ENCODE peak calls at places on chromosomes 7 and 10, in seven cellular contexts. One of them, this sample, is unnamed.

GRCh38 chr10:21369697-21370096 is 155.8 kb downstream of the SKIDA1 start:
- DNase-seq in NB4: no peak
- DNase-seq in cardiac fibroblast: no peak
- DNase-seq in CD4-positive, alpha-beta T cell: no peak
- DNase-seq in choroid plexus epithelial cell: peak
- DNase-seq in osteoblast: peak
- DNase-seq in prostate gland: no peak
- DNase-seq in this sample: no peak

GRCh38 chr7:94962661-94963060 is 55.3 kb downstream of the PPP1R9A start:
- DNase-seq in NB4: no peak
- DNase-seq in cardiac fibroblast: no peak
- DNase-seq in CD4-positive, alpha-beta T cell: no peak
- DNase-seq in choroid plexus epithelial cell: no peak
- DNase-seq in osteoblast: no peak
- DNase-seq in prostate gland: no peak
- DNase-seq in this sample: no peak

GRCh38 chr10:130079614-130080460 is 30.8 kb downstream of the C10orf143 start:
- DNase-seq in NB4: no peak
- DNase-seq in cardiac fibroblast: no peak
- DNase-seq in CD4-positive, alpha-beta T cell: no peak
- DNase-seq in choroid plexus epithelial cell: peak
- DNase-seq in osteoblast: no peak
- DNase-seq in prostate gland: no peak
- DNase-seq in this sample: no peak

GRCh38 chr10:46325021-46325420 is 38.2 kb downstream of the ANTXRL start:
- DNase-seq in NB4: peak
- DNase-seq in cardiac fibroblast: peak
- DNase-seq in CD4-positive, alpha-beta T cell: no peak
- DNase-seq in choroid plexus epithelial cell: peak
- DNase-seq in osteoblast: peak
- DNase-seq in prostate gland: no peak
- DNase-seq in this sample: no peak

GRCh38 chr7:92758796-92759431 is 77.5 kb downstream of the CDK6 start:
- DNase-seq in NB4: no peak
- DNase-seq in cardiac fibroblast: no peak
- DNase-seq in CD4-positive, alpha-beta T cell: no peak
- DNase-seq in choroid plexus epithelial cell: no peak
- DNase-seq in osteoblast: no peak
- DNase-seq in prostate gland: no peak
- DNase-seq in this sample: no peak

GRCh38 chr10:127556911-127557310 is 7.8 kb downstream of the NPS start:
- DNase-seq in NB4: peak
- DNase-seq in cardiac fibroblast: no peak
- DNase-seq in CD4-positive, alpha-beta T cell: no peak
- DNase-seq in choroid plexus epithelial cell: peak
- DNase-seq in osteoblast: no peak
- DNase-seq in prostate gland: no peak
- DNase-seq in this sample: no peak

GRCh38 chr7:40418445-40418844 is 283.6 kb downstream of the SUGCT start:
- DNase-seq in NB4: no peak
- DNase-seq in cardiac fibroblast: no peak
- DNase-seq in CD4-positive, alpha-beta T cell: no peak
- DNase-seq in choroid plexus epithelial cell: no peak
- DNase-seq in osteoblast: no peak
- DNase-seq in prostate gland: no peak
- DNase-seq in this sample: no peak

GRCh38 chr7:22331704-22332103 is 25.2 kb downstream of the RAPGEF5 start:
- DNase-seq in NB4: no peak
- DNase-seq in cardiac fibroblast: peak
- DNase-seq in CD4-positive, alpha-beta T cell: no peak
- DNase-seq in choroid plexus epithelial cell: peak
- DNase-seq in osteoblast: no peak
- DNase-seq in prostate gland: no peak
- DNase-seq in this sample: no peak

GRCh38 chr10:92923416-92923815 is 75.1 kb downstream of the EXOC6 start:
- DNase-seq in NB4: peak
- DNase-seq in cardiac fibroblast: peak
- DNase-seq in CD4-positive, alpha-beta T cell: no peak
- DNase-seq in choroid plexus epithelial cell: peak
- DNase-seq in osteoblast: no peak
- DNase-seq in prostate gland: no peak
- DNase-seq in this sample: no peak

GRCh38 chr10:72227826-72228225 is 11.8 kb upstream of the ASCC1 start:
- DNase-seq in NB4: no peak
- DNase-seq in cardiac fibroblast: no peak
- DNase-seq in CD4-positive, alpha-beta T cell: no peak
- DNase-seq in choroid plexus epithelial cell: no peak
- DNase-seq in osteoblast: no peak
- DNase-seq in prostate gland: no peak
- DNase-seq in this sample: no peak

GRCh38 chr7:44103941-44104879 is at the start of gene AEBP1:
- DNase-seq in NB4: no peak
- DNase-seq in cardiac fibroblast: peak
- DNase-seq in CD4-positive, alpha-beta T cell: no peak
- DNase-seq in choroid plexus epithelial cell: peak
- DNase-seq in osteoblast: peak
- DNase-seq in prostate gland: no peak
- DNase-seq in this sample: no peak

GRCh38 chr10:58431903-58432302 is 46.7 kb downstream of the TFAM start:
- DNase-seq in NB4: no peak
- DNase-seq in cardiac fibroblast: no peak
- DNase-seq in CD4-positive, alpha-beta T cell: no peak
- DNase-seq in choroid plexus epithelial cell: peak
- DNase-seq in osteoblast: peak
- DNase-seq in prostate gland: no peak
- DNase-seq in this sample: no peak

GRCh38 chr10:23157691-23158369 is 34.3 kb upstream of the PTF1A start:
- DNase-seq in NB4: peak
- DNase-seq in cardiac fibroblast: peak
- DNase-seq in CD4-positive, alpha-beta T cell: no peak
- DNase-seq in choroid plexus epithelial cell: peak
- DNase-seq in osteoblast: peak
- DNase-seq in prostate gland: no peak
- DNase-seq in this sample: no peak
- TF ChIP-seq CTCF in NB4: peak
- TF ChIP-seq CTCF in cardiac fibroblast: peak
- TF ChIP-seq CTCF in CD4-positive, alpha-beta T cell: no peak
- TF ChIP-seq CTCF in choroid plexus epithelial cell: peak
- TF ChIP-seq CTCF in osteoblast: no peak
- TF ChIP-seq CTCF in prostate gland: no peak
- TF ChIP-seq CTCF in this sample: no peak

GRCh38 chr10:101708870-101709269 is 13.9 kb upstream of the FBXW4 start:
- DNase-seq in NB4: peak
- DNase-seq in cardiac fibroblast: no peak
- DNase-seq in CD4-positive, alpha-beta T cell: no peak
- DNase-seq in choroid plexus epithelial cell: no peak
- DNase-seq in osteoblast: no peak
- DNase-seq in prostate gland: no peak
- DNase-seq in this sample: no peak

GRCh38 chr10:101710793-101711192 is 15.8 kb upstream of the FBXW4 start:
- DNase-seq in NB4: no peak
- DNase-seq in cardiac fibroblast: no peak
- DNase-seq in CD4-positive, alpha-beta T cell: no peak
- DNase-seq in choroid plexus epithelial cell: no peak
- DNase-seq in osteoblast: no peak
- DNase-seq in prostate gland: no peak
- DNase-seq in this sample: no peak

GRCh38 chr10:101708073-101708472 is 13.1 kb upstream of the FBXW4 start:
- DNase-seq in NB4: no peak
- DNase-seq in cardiac fibroblast: no peak
- DNase-seq in CD4-positive, alpha-beta T cell: no peak
- DNase-seq in choroid plexus epithelial cell: no peak
- DNase-seq in osteoblast: no peak
- DNase-seq in prostate gland: no peak
- DNase-seq in this sample: no peak

GRCh38 chr10:101709359-101710063 is 14.5 kb upstream of the FBXW4 start:
- DNase-seq in NB4: no peak
- DNase-seq in cardiac fibroblast: no peak
- DNase-seq in CD4-positive, alpha-beta T cell: no peak
- DNase-seq in choroid plexus epithelial cell: peak
- DNase-seq in osteoblast: no peak
- DNase-seq in prostate gland: no peak
- DNase-seq in this sample: no peak

GRCh38 chr10:101710064-101710695 is 15.2 kb upstream of the FBXW4 start:
- DNase-seq in NB4: no peak
- DNase-seq in cardiac fibroblast: no peak
- DNase-seq in CD4-positive, alpha-beta T cell: no peak
- DNase-seq in choroid plexus epithelial cell: peak
- DNase-seq in osteoblast: no peak
- DNase-seq in prostate gland: no peak
- DNase-seq in this sample: no peak
- TF ChIP-seq CTCF in NB4: no peak
- TF ChIP-seq CTCF in cardiac fibroblast: peak
- TF ChIP-seq CTCF in CD4-positive, alpha-beta T cell: no peak
- TF ChIP-seq CTCF in choroid plexus epithelial cell: peak
- TF ChIP-seq CTCF in osteoblast: no peak
- TF ChIP-seq CTCF in prostate gland: no peak
- TF ChIP-seq CTCF in this sample: peak

GRCh38 chr10:14549496-14549895 is 218.8 kb upstream of the FRMD4A start:
- DNase-seq in NB4: no peak
- DNase-seq in cardiac fibroblast: peak
- DNase-seq in CD4-positive, alpha-beta T cell: no peak
- DNase-seq in choroid plexus epithelial cell: peak
- DNase-seq in osteoblast: peak
- DNase-seq in prostate gland: no peak
- DNase-seq in this sample: no peak

GRCh38 chr10:14548474-14548873 is 217.8 kb upstream of the FRMD4A start:
- DNase-seq in NB4: no peak
- DNase-seq in cardiac fibroblast: no peak
- DNase-seq in CD4-positive, alpha-beta T cell: no peak
- DNase-seq in choroid plexus epithelial cell: no peak
- DNase-seq in osteoblast: no peak
- DNase-seq in prostate gland: no peak
- DNase-seq in this sample: no peak

GRCh38 chr10:14545827-14546226 is 215.1 kb upstream of the FRMD4A start:
- DNase-seq in NB4: no peak
- DNase-seq in cardiac fibroblast: peak
- DNase-seq in CD4-positive, alpha-beta T cell: no peak
- DNase-seq in choroid plexus epithelial cell: peak
- DNase-seq in osteoblast: no peak
- DNase-seq in prostate gland: peak
- DNase-seq in this sample: no peak

GRCh38 chr10:14548970-14549369 is 218.2 kb upstream of the FRMD4A start:
- DNase-seq in NB4: no peak
- DNase-seq in cardiac fibroblast: no peak
- DNase-seq in CD4-positive, alpha-beta T cell: no peak
- DNase-seq in choroid plexus epithelial cell: no peak
- DNase-seq in osteoblast: no peak
- DNase-seq in prostate gland: no peak
- DNase-seq in this sample: no peak

DNA sequence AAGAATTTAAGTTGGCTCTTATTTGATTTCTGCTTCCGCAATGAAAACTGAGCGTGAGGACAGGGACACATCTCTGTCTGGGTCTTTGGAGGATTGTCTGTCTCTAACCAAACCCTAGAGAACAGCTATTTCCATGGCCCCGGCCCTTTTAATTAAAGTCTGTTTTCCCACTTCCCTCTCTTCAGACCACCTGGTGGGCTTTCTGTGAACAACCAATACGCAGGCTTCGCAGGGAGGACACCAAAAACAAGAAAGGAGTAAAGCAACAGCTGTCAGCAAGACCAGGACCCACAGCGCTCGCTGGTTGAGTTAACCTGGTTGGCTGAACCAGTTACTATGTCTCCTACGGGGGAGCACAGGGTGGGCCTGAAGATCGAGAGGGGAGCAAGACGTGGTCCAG is 217.1 kb upstream of the FRMD4A start:
- DNase-seq in NB4: no peak
- DNase-seq in cardiac fibroblast: no peak
- DNase-seq in CD4-positive, alpha-beta T cell: no peak
- DNase-seq in choroid plexus epithelial cell: no peak
- DNase-seq in osteoblast: no peak
- DNase-seq in prostate gland: no peak
- DNase-seq in this sample: no peak
- TF ChIP-seq CTCF in NB4: peak
- TF ChIP-seq CTCF in cardiac fibroblast: no peak
- TF ChIP-seq CTCF in CD4-positive, alpha-beta T cell: no peak
- TF ChIP-seq CTCF in choroid plexus epithelial cell: no peak
- TF ChIP-seq CTCF in osteoblast: peak
- TF ChIP-seq CTCF in prostate gland: no peak
- TF ChIP-seq CTCF in this sample: no peak

GRCh38 chr10:87092861-87093460 is 1.7 kb downstream of the GLUD1 start:
- DNase-seq in NB4: peak
- DNase-seq in cardiac fibroblast: peak
- DNase-seq in CD4-positive, alpha-beta T cell: no peak
- DNase-seq in choroid plexus epithelial cell: peak
- DNase-seq in osteoblast: no peak
- DNase-seq in prostate gland: peak
- DNase-seq in this sample: no peak

GRCh38 chr10:87092356-87092860 is 2.2 kb downstream of the GLUD1 start:
- DNase-seq in NB4: peak
- DNase-seq in cardiac fibroblast: peak
- DNase-seq in CD4-positive, alpha-beta T cell: no peak
- DNase-seq in choroid plexus epithelial cell: peak
- DNase-seq in osteoblast: peak
- DNase-seq in prostate gland: peak
- DNase-seq in this sample: no peak

GRCh38 chr10:87095241-87095945 is 387 bp downstream of the SHLD2 start:
- DNase-seq in NB4: peak
- DNase-seq in cardiac fibroblast: peak
- DNase-seq in CD4-positive, alpha-beta T cell: peak
- DNase-seq in choroid plexus epithelial cell: peak
- DNase-seq in osteoblast: peak
- DNase-seq in prostate gland: peak
- DNase-seq in this sample: peak

GRCh38 chr10:87093461-87094372 is 926 bp downstream of the GLUD1 start:
- DNase-seq in NB4: peak
- DNase-seq in cardiac fibroblast: peak
- DNase-seq in CD4-positive, alpha-beta T cell: peak
- DNase-seq in choroid plexus epithelial cell: peak
- DNase-seq in osteoblast: peak
- DNase-seq in prostate gland: peak
- DNase-seq in this sample: peak

DNA sequence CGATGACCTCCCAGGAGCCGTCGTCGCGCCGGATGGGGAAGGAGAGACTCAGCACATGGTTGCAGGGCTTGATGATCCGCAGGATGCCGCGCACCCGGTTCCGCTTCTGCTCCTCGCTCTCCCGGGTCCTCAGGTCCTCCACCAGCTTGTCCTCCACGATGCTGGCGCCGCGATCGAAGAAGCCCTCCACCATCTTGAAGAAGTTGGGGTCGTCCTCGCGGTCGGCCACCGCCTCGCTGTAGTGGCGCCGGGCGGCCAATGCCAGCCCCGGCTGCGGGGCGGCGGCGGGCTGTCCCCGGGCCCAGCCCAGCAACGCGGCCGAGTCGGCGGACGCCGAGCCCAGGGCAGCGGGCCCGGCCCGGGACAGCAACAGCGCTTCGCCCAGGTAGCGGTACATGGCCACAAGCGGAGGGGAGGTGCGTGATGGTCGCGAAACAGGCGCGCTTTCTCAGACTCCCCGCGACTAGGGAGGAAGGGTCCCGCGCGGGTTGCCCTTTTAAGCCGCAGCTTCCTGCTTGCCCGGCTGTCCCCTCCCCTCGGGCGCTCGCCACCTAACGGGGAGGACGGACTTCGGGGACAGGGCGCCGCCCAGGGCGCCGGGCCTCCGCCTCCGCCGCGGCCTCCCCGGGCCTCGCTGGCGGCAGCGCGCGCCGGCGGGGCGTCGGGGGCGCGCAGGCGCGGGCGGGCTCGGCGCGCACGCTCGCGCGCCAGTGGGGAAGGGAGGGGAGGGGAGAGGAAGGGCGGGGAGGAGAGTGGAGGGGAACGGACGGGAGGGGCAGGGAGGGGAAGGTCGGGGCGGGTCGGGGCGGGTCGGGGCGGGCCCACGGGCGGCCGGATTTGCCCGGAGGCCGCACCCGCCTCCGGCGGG is at the start of the genes GLUD1 and SHLD2:
- DNase-seq in NB4: peak
- DNase-seq in cardiac fibroblast: peak
- DNase-seq in CD4-positive, alpha-beta T cell: peak
- DNase-seq in choroid plexus epithelial cell: peak
- DNase-seq in osteoblast: peak
- DNase-seq in prostate gland: peak
- DNase-seq in this sample: peak
- TF ChIP-seq CTCF in NB4: no peak
- TF ChIP-seq CTCF in cardiac fibroblast: no peak
- TF ChIP-seq CTCF in CD4-positive, alpha-beta T cell: no peak
- TF ChIP-seq CTCF in choroid plexus epithelial cell: no peak
- TF ChIP-seq CTCF in osteoblast: no peak
- TF ChIP-seq CTCF in prostate gland: peak
- TF ChIP-seq CTCF in this sample: peak

This sample was measured in left ventricle myocardium inferior.